ENCODE peak calls at places on chromosomes 3 and 15, in seven cellular contexts. Y is K562, P is SK-N-SH, J is HCT116, W is HepG2, S is H1, K is GM12878. Z is an unnamed sample.

GRCh38 chr3:21310176-21310575 is 440.8 kb downstream of the ZNF385D start:
- DNase-seq in K (no peak), S (no peak), J (no peak), Y (no peak), W (no peak), P (no peak), Z (no peak)

GRCh38 chr15:69631978-69632377 is 179.4 kb downstream of the RPLP1 start:
- DNase-seq in Y (no peak), W (no peak), K (no peak), S (no peak), J (no peak), P (peak; percentile 56), Z (no peak)

GRCh38 chr3:87426916-87427315 is 150.5 kb upstream of the POU1F1 start:
- DNase-seq in K (no peak), P (no peak), W (no peak), J (no peak), S (no peak), Y (no peak), Z (no peak)

GRCh38 chr3:32454731-32455608 is 47.7 kb downstream of the CMTM6 start:
- DNase-seq in P (no peak), J (no peak), Y (no peak), S (no peak), K (no peak), W (no peak), Z (no peak)

GRCh38 chr3:157098823-157099185 is 61.1 kb downstream of the CCNL1 start:
- DNase-seq in Y (no peak), W (no peak), K (no peak), S (no peak), J (no peak), P (no peak), Z (no peak)

GRCh38 chr3:126364731-126365301 is 7.6 kb upstream of the KLF15 start:
- DNase-seq in P (no peak), Y (no peak), J (no peak), S (no peak), K (no peak), W (no peak), Z (no peak)

GRCh38 chr15:89496155-89497098 is at the start of gene RHCG:
- DNase-seq in K (no peak), W (peak; percentile 69), Y (peak; percentile 45), P (peak; percentile 61), J (no peak), S (peak; percentile 83), Z (peak; percentile 60)

GRCh38 chr3:57009367-57009766 is 51.1 kb upstream of the SPATA12 start:
- DNase-seq in W (no peak), S (no peak), P (no peak), J (no peak), K (no peak), Y (no peak), Z (no peak)

GRCh38 chr15:68994149-68994548 is 20.3 kb upstream of the NOX5 start:
- DNase-seq in P (no peak), K (no peak), S (peak; percentile 31), J (no peak), W (no peak), Y (no peak), Z (no peak)

GRCh38 chr3:196178993-196179379 is 32.2 kb downstream of the ZDHHC19 start:
- DNase-seq in Y (no peak), P (no peak), W (no peak), K (no peak), J (no peak), S (no peak), Z (no peak)

GRCh38 chr3:99767341-99767740 is 50.3 kb upstream of the CMSS1 start:
- DNase-seq in J (no peak), P (no peak), W (no peak), K (no peak), S (no peak), Y (no peak), Z (no peak)

GRCh38 chr15:61051570-61052031 is 177.5 kb downstream of the RORA start:
- DNase-seq in J (no peak), W (peak; percentile 24), P (peak; percentile 61), Y (no peak), K (no peak), S (no peak), Z (peak; percentile 51)

GRCh38 chr15:61053401-61053800 is 175.7 kb downstream of the RORA start:
- DNase-seq in W (no peak), P (no peak), Y (no peak), S (no peak), K (no peak), J (no peak), Z (no peak)

GRCh38 chr15:61062268-61062667 is 166.8 kb downstream of the RORA start:
- DNase-seq in J (no peak), W (no peak), S (no peak), P (no peak), Y (no peak), K (no peak), Z (no peak)

GRCh38 chr15:61057830-61058529 is 171.1 kb downstream of the RORA start:
- DNase-seq in P (no peak), S (no peak), Y (no peak), W (no peak), J (no peak), K (no peak), Z (no peak)

GRCh38 chr15:61057376-61057775 is 171.7 kb downstream of the RORA start:
- DNase-seq in Y (no peak), P (no peak), J (no peak), K (no peak), W (no peak), S (no peak), Z (no peak)
- TF ChIP-seq JUND in Y (no peak), P (no peak), J (no peak), K (peak; percentile 78), W (no peak), S (no peak), Z (no peak)

DNA sequence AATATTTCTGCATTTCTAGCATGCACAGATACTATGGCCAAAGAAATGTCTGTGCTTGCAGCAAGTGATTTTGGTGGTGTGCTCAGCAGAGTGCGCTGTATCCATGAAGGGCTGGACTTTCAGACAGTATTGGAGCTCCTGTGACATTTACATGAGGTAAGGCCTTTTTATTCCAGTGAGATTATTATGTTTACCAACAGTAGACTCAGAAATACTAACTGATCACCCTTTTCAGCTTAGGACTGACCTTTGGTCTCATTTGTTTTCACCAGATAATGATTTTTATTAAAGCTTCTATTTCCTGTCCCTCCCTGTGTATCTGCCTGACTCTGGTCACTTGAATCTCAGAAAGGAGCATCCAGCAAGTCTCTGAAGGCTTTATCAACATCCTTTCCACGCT is 1302.5 kb upstream of the EPHA6 start:
- DNase-seq in P (no peak), K (no peak), W (no peak), Y (no peak), J (no peak), S (no peak), Z (no peak)
- TF ChIP-seq JUND in P (no peak), K (no peak), W (no peak), Y (no peak), J (no peak), S (no peak), Z (no peak)

GRCh38 chr3:5055352-5056004 is 66.6 kb upstream of the ARL8B start:
- DNase-seq in S (no peak), J (no peak), Y (no peak), W (no peak), K (no peak), P (no peak), Z (no peak)

GRCh38 chr3:5052247-5052646 is 69.8 kb upstream of the ARL8B start:
- DNase-seq in P (no peak), J (no peak), W (no peak), S (no peak), Y (no peak), K (no peak), Z (no peak)

GRCh38 chr3:5053021-5053831 is 68.9 kb upstream of the ARL8B start:
- DNase-seq in Y (no peak), W (no peak), S (no peak), K (no peak), J (no peak), P (no peak), Z (no peak)

GRCh38 chr3:5056005-5056391 is 66.1 kb upstream of the ARL8B start:
- DNase-seq in J (no peak), Y (no peak), W (no peak), S (no peak), K (no peak), P (no peak), Z (no peak)

DNA sequence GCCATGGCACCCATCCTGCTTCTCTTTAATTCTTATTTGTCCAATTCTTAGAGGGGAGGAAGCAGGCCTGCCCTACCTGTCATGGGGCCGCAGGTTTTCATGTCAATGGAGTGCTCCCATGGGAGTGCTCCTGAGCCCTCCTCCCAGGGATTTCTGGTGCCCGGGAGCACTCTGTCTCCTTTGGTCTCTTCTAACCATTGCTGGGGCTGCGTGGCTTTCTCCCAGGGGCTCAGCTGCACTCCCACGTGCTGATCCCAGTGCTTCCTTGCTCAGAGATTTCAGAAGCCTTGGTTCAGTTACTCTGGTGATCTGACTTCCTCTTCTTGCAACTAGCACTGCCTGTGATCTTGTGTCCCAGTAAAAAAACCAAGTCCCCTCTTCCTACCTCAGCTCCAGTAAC is 68.0 kb upstream of the ARL8B start:
- DNase-seq in S (no peak), P (no peak), W (no peak), K (no peak), Y (no peak), J (no peak), Z (no peak)
- TF ChIP-seq JUND in S (no peak), P (no peak), W (no peak), K (no peak), Y (no peak), J (no peak), Z (no peak)

GRCh38 chr3:11591401-11592266 is 52.1 kb downstream of the VGLL4 start:
- DNase-seq in S (no peak), W (peak; percentile 82), P (no peak), K (no peak), J (peak; percentile 62), Y (no peak), Z (peak; percentile 83)

GRCh38 chr3:11593318-11594034 is 50.2 kb downstream of the VGLL4 start:
- DNase-seq in W (peak; percentile 78), J (no peak), P (no peak), Y (no peak), K (no peak), S (no peak), Z (no peak)

GRCh38 chr3:11591006-11591360 is 52.7 kb downstream of the VGLL4 start:
- DNase-seq in K (no peak), P (no peak), Y (no peak), J (no peak), S (no peak), W (no peak), Z (no peak)

GRCh38 chr3:11589706-11590105 is 54.0 kb downstream of the VGLL4 start:
- DNase-seq in W (no peak), K (no peak), J (no peak), P (no peak), S (no peak), Y (no peak), Z (no peak)

DNA sequence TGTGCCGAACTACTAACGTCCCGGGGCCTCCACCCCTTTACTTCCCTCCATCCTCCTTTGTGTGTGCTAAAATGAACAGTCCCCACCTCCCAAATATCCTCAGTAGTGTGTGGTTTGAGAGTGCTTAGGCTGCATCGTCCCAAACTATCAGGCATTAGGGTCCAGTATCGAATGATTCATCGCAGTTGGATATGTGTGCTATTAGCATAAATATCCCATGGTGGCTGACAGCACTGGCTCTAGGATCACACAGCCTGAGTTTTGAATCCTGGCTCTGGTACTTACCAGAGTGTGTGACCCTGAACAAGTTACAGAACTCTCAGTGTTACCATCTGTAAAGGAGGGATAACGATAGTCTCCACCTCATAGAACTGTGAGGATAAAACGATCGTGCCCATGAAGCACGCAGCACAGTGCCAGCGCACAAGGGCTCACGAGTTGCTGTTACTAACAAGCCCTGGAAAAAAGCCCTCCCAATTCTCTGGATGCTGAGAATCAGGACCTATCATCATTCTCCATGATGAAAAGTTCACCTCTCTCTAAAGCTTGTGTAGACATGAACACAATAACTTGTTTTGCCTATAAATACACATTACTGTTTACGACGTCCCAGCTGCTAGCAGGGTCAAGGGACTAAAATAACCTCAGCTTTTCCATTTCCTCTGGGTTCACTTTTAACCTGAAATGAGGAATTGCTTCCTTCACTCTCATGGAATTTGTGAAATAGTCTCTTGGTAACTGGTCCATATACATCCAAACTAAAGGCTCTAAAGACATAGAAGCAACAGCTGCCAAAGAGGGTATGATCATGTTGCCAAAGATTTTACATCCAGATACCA is 51.0 kb downstream of the VGLL4 start:
- DNase-seq in K (no peak), P (no peak), J (no peak), S (no peak), W (no peak), Y (no peak), Z (no peak)
- TF ChIP-seq JUND in K (no peak), P (peak; percentile 23), J (no peak), S (no peak), W (no peak), Y (no peak), Z (no peak)